ENCODE peak calls at places on chromosomes 4 and X, in eight cellular contexts. One of them, this sample, is unnamed.

GRCh38 chr4:28772066-28772465 is 1911.4 kb downstream of the STIM2 start:
- DNase-seq in GM12865: no peak
- DNase-seq in adrenal gland: no peak
- DNase-seq in breast epithelium: no peak
- DNase-seq in endothelial cell: no peak
- DNase-seq in endothelial cell of umbilical vein: no peak
- DNase-seq in brain microvascular endothelial cell: peak
- DNase-seq in gastrocnemius medialis: no peak
- DNase-seq in this sample: no peak

GRCh38 chr4:145298885-145299284 is 118.5 kb upstream of the OTUD4 start:
- DNase-seq in endothelial cell: no peak
- DNase-seq in breast epithelium: no peak
- DNase-seq in adrenal gland: no peak
- DNase-seq in gastrocnemius medialis: no peak
- DNase-seq in GM12865: peak
- DNase-seq in endothelial cell of umbilical vein: peak
- DNase-seq in brain microvascular endothelial cell: no peak
- DNase-seq in this sample: no peak

GRCh38 chrX:129755779-129756650 is 17.2 kb downstream of the XPNPEP2 start:
- DNase-seq in breast epithelium: no peak
- DNase-seq in endothelial cell of umbilical vein: no peak
- DNase-seq in gastrocnemius medialis: no peak
- DNase-seq in endothelial cell: no peak
- DNase-seq in adrenal gland: no peak
- DNase-seq in brain microvascular endothelial cell: no peak
- DNase-seq in GM12865: peak
- DNase-seq in this sample: no peak

GRCh38 chr4:87911252-87911774 is 64.2 kb upstream of the SPP1 start:
- DNase-seq in breast epithelium: no peak
- DNase-seq in adrenal gland: no peak
- DNase-seq in endothelial cell of umbilical vein: no peak
- DNase-seq in GM12865: no peak
- DNase-seq in brain microvascular endothelial cell: no peak
- DNase-seq in gastrocnemius medialis: no peak
- DNase-seq in endothelial cell: no peak
- DNase-seq in this sample: no peak

GRCh38 chr4:26819026-26819425 is 41.6 kb upstream of the STIM2 start:
- DNase-seq in brain microvascular endothelial cell: no peak
- DNase-seq in GM12865: no peak
- DNase-seq in endothelial cell: no peak
- DNase-seq in gastrocnemius medialis: no peak
- DNase-seq in endothelial cell of umbilical vein: no peak
- DNase-seq in adrenal gland: no peak
- DNase-seq in breast epithelium: no peak
- DNase-seq in this sample: no peak

GRCh38 chrX:100745806-100746537 is 14.1 kb upstream of the SYTL4 start:
- DNase-seq in brain microvascular endothelial cell: no peak
- DNase-seq in breast epithelium: no peak
- DNase-seq in adrenal gland: no peak
- DNase-seq in GM12865: no peak
- DNase-seq in gastrocnemius medialis: peak
- DNase-seq in endothelial cell: no peak
- DNase-seq in endothelial cell of umbilical vein: peak
- DNase-seq in this sample: peak

GRCh38 chr4:72205831-72206230 is 174.0 kb downstream of the NPFFR2 start:
- DNase-seq in breast epithelium: no peak
- DNase-seq in brain microvascular endothelial cell: no peak
- DNase-seq in endothelial cell of umbilical vein: no peak
- DNase-seq in GM12865: no peak
- DNase-seq in endothelial cell: no peak
- DNase-seq in gastrocnemius medialis: no peak
- DNase-seq in adrenal gland: no peak
- DNase-seq in this sample: no peak

GRCh38 chr4:20538922-20539321 is 161.3 kb upstream of the PACRGL start:
- DNase-seq in breast epithelium: no peak
- DNase-seq in endothelial cell: no peak
- DNase-seq in GM12865: no peak
- DNase-seq in brain microvascular endothelial cell: no peak
- DNase-seq in adrenal gland: no peak
- DNase-seq in endothelial cell of umbilical vein: no peak
- DNase-seq in gastrocnemius medialis: no peak
- DNase-seq in this sample: no peak

GRCh38 chrX:42538405-42538804 is 239.6 kb downstream of the PPP1R2C start:
- DNase-seq in endothelial cell of umbilical vein: no peak
- DNase-seq in GM12865: no peak
- DNase-seq in endothelial cell: no peak
- DNase-seq in breast epithelium: no peak
- DNase-seq in gastrocnemius medialis: no peak
- DNase-seq in adrenal gland: no peak
- DNase-seq in brain microvascular endothelial cell: no peak
- DNase-seq in this sample: no peak

GRCh38 chrX:39883664-39884063 is 214.1 kb downstream of the BCOR start:
- DNase-seq in endothelial cell of umbilical vein: no peak
- DNase-seq in breast epithelium: no peak
- DNase-seq in adrenal gland: no peak
- DNase-seq in gastrocnemius medialis: no peak
- DNase-seq in GM12865: peak
- DNase-seq in brain microvascular endothelial cell: no peak
- DNase-seq in endothelial cell: no peak
- DNase-seq in this sample: no peak

GRCh38 chr4:186902361-186902760 is 178.7 kb upstream of the FAT1 start:
- DNase-seq in adrenal gland: no peak
- DNase-seq in endothelial cell: no peak
- DNase-seq in breast epithelium: no peak
- DNase-seq in GM12865: no peak
- DNase-seq in gastrocnemius medialis: no peak
- DNase-seq in brain microvascular endothelial cell: no peak
- DNase-seq in endothelial cell of umbilical vein: no peak
- DNase-seq in this sample: no peak

GRCh38 chr4:88054909-88055308 is 47.5 kb downstream of the PKD2 start:
- DNase-seq in brain microvascular endothelial cell: peak
- DNase-seq in GM12865: peak
- DNase-seq in endothelial cell of umbilical vein: peak
- DNase-seq in gastrocnemius medialis: no peak
- DNase-seq in endothelial cell: peak
- DNase-seq in breast epithelium: no peak
- DNase-seq in adrenal gland: peak
- DNase-seq in this sample: no peak

GRCh38 chr4:2489841-2490552 is 21.1 kb downstream of the RNF4 start:
- DNase-seq in brain microvascular endothelial cell: no peak
- DNase-seq in gastrocnemius medialis: no peak
- DNase-seq in breast epithelium: no peak
- DNase-seq in GM12865: no peak
- DNase-seq in adrenal gland: no peak
- DNase-seq in endothelial cell: no peak
- DNase-seq in endothelial cell of umbilical vein: peak
- DNase-seq in this sample: no peak

GRCh38 chr4:168059251-168059650 is 33.1 kb upstream of the ANXA10 start:
- DNase-seq in breast epithelium: no peak
- DNase-seq in gastrocnemius medialis: no peak
- DNase-seq in GM12865: no peak
- DNase-seq in endothelial cell of umbilical vein: no peak
- DNase-seq in adrenal gland: no peak
- DNase-seq in brain microvascular endothelial cell: no peak
- DNase-seq in endothelial cell: no peak
- DNase-seq in this sample: no peak

GRCh38 chrX:70360366-70360765 is 62.7 kb upstream of the GDPD2 start:
- DNase-seq in breast epithelium: no peak
- DNase-seq in gastrocnemius medialis: no peak
- DNase-seq in adrenal gland: no peak
- DNase-seq in brain microvascular endothelial cell: no peak
- DNase-seq in endothelial cell of umbilical vein: no peak
- DNase-seq in endothelial cell: no peak
- DNase-seq in GM12865: no peak
- DNase-seq in this sample: no peak

GRCh38 chr4:89056953-89057398 is at the start of gene FAM13A:
- DNase-seq in brain microvascular endothelial cell: peak
- DNase-seq in endothelial cell: peak
- DNase-seq in endothelial cell of umbilical vein: peak
- DNase-seq in adrenal gland: peak
- DNase-seq in breast epithelium: peak
- DNase-seq in GM12865: peak
- DNase-seq in gastrocnemius medialis: peak
- DNase-seq in this sample: peak

GRCh38 chr4:88106205-88106604 is 52.2 kb downstream of the ABCG2 start:
- DNase-seq in breast epithelium: no peak
- DNase-seq in brain microvascular endothelial cell: no peak
- DNase-seq in endothelial cell of umbilical vein: peak
- DNase-seq in endothelial cell: no peak
- DNase-seq in gastrocnemius medialis: no peak
- DNase-seq in adrenal gland: no peak
- DNase-seq in GM12865: no peak
- DNase-seq in this sample: no peak

GRCh38 chr4:53558061-53558801 is 33.1 kb downstream of the LNX1 start:
- DNase-seq in endothelial cell of umbilical vein: peak
- DNase-seq in brain microvascular endothelial cell: peak
- DNase-seq in endothelial cell: no peak
- DNase-seq in adrenal gland: no peak
- DNase-seq in GM12865: no peak
- DNase-seq in gastrocnemius medialis: no peak
- DNase-seq in breast epithelium: no peak
- DNase-seq in this sample: no peak

GRCh38 chrX:154802838-154803410 is 2.4 kb downstream of the MPP1 start:
- DNase-seq in GM12865: no peak
- DNase-seq in endothelial cell: no peak
- DNase-seq in adrenal gland: no peak
- DNase-seq in gastrocnemius medialis: no peak
- DNase-seq in endothelial cell of umbilical vein: no peak
- DNase-seq in breast epithelium: no peak
- DNase-seq in brain microvascular endothelial cell: no peak
- DNase-seq in this sample: no peak

GRCh38 chr4:20305976-20306375 is 54.3 kb downstream of the SLIT2 start:
- DNase-seq in brain microvascular endothelial cell: no peak
- DNase-seq in endothelial cell of umbilical vein: no peak
- DNase-seq in breast epithelium: no peak
- DNase-seq in adrenal gland: no peak
- DNase-seq in endothelial cell: no peak
- DNase-seq in GM12865: no peak
- DNase-seq in gastrocnemius medialis: no peak
- DNase-seq in this sample: no peak

GRCh38 chrX:56281789-56282188 is 49.6 kb downstream of the KLF8 start:
- DNase-seq in gastrocnemius medialis: no peak
- DNase-seq in brain microvascular endothelial cell: no peak
- DNase-seq in endothelial cell of umbilical vein: peak
- DNase-seq in endothelial cell: peak
- DNase-seq in breast epithelium: no peak
- DNase-seq in adrenal gland: no peak
- DNase-seq in GM12865: peak
- DNase-seq in this sample: no peak

DNA sequence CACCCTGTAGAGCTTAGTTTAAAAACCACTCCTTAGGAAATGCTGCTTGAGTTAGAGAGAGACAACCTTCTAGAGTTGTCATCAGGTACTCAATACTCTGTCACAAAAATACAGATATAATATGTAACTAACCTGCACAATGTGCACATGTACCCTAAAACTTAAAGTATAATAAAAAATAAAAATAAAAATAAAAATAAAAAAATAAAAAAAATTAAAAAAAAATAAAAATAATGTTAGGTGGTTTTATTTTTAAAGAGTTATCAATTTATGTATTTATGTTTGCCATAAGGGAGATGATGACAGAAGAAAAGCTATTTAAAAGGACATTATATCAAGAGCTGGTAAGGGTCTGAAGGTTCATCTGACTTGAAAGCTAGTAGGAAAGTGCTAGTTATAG is 397.9 kb downstream of the TMA16 start:
- DNase-seq in breast epithelium: no peak
- DNase-seq in endothelial cell: no peak
- DNase-seq in GM12865: no peak
- DNase-seq in endothelial cell of umbilical vein: no peak
- DNase-seq in adrenal gland: no peak
- DNase-seq in brain microvascular endothelial cell: no peak
- DNase-seq in gastrocnemius medialis: no peak
- DNase-seq in this sample: no peak
- TF ChIP-seq CTCF in breast epithelium: no peak
- TF ChIP-seq CTCF in endothelial cell: no peak
- TF ChIP-seq CTCF in GM12865: no peak
- TF ChIP-seq CTCF in endothelial cell of umbilical vein: no peak
- TF ChIP-seq CTCF in adrenal gland: no peak
- TF ChIP-seq CTCF in brain microvascular endothelial cell: no peak
- TF ChIP-seq CTCF in gastrocnemius medialis: no peak
- TF ChIP-seq CTCF in this sample: no peak

GRCh38 chr4:77437079-77437478 is 168.5 kb upstream of the CXCL13 start:
- DNase-seq in adrenal gland: no peak
- DNase-seq in gastrocnemius medialis: no peak
- DNase-seq in brain microvascular endothelial cell: no peak
- DNase-seq in endothelial cell of umbilical vein: no peak
- DNase-seq in endothelial cell: no peak
- DNase-seq in breast epithelium: no peak
- DNase-seq in GM12865: no peak
- DNase-seq in this sample: no peak

GRCh38 chr4:77432702-77433101 is 172.9 kb upstream of the CXCL13 start:
- DNase-seq in adrenal gland: no peak
- DNase-seq in breast epithelium: no peak
- DNase-seq in endothelial cell of umbilical vein: no peak
- DNase-seq in brain microvascular endothelial cell: no peak
- DNase-seq in gastrocnemius medialis: no peak
- DNase-seq in endothelial cell: no peak
- DNase-seq in GM12865: peak
- DNase-seq in this sample: no peak

GRCh38 chr4:77434299-77435092 is 171.1 kb upstream of the CXCL13 start:
- DNase-seq in breast epithelium: no peak
- DNase-seq in GM12865: no peak
- DNase-seq in adrenal gland: peak
- DNase-seq in endothelial cell: no peak
- DNase-seq in brain microvascular endothelial cell: no peak
- DNase-seq in gastrocnemius medialis: no peak
- DNase-seq in endothelial cell of umbilical vein: no peak
- DNase-seq in this sample: no peak

GRCh38 chr4:77430847-77431246 is 174.8 kb upstream of the CXCL13 start:
- DNase-seq in brain microvascular endothelial cell: no peak
- DNase-seq in GM12865: no peak
- DNase-seq in breast epithelium: no peak
- DNase-seq in adrenal gland: no peak
- DNase-seq in endothelial cell of umbilical vein: no peak
- DNase-seq in gastrocnemius medialis: no peak
- DNase-seq in endothelial cell: no peak
- DNase-seq in this sample: no peak

GRCh38 chr4:77433102-77433733 is 172.4 kb upstream of the CXCL13 start:
- DNase-seq in breast epithelium: no peak
- DNase-seq in adrenal gland: no peak
- DNase-seq in endothelial cell of umbilical vein: peak
- DNase-seq in endothelial cell: peak
- DNase-seq in GM12865: peak
- DNase-seq in gastrocnemius medialis: no peak
- DNase-seq in brain microvascular endothelial cell: peak
- DNase-seq in this sample: no peak
- TF ChIP-seq CTCF in breast epithelium: peak
- TF ChIP-seq CTCF in adrenal gland: peak
- TF ChIP-seq CTCF in endothelial cell of umbilical vein: peak
- TF ChIP-seq CTCF in endothelial cell: peak
- TF ChIP-seq CTCF in GM12865: peak
- TF ChIP-seq CTCF in gastrocnemius medialis: peak
- TF ChIP-seq CTCF in brain microvascular endothelial cell: peak
- TF ChIP-seq CTCF in this sample: peak

GRCh38 chrX:23908219-23909003 is 605 bp downstream of the CXorf58 start:
- DNase-seq in brain microvascular endothelial cell: no peak
- DNase-seq in breast epithelium: no peak
- DNase-seq in adrenal gland: no peak
- DNase-seq in endothelial cell: peak
- DNase-seq in gastrocnemius medialis: no peak
- DNase-seq in endothelial cell of umbilical vein: no peak
- DNase-seq in GM12865: peak
- DNase-seq in this sample: no peak
- TF ChIP-seq CTCF in brain microvascular endothelial cell: peak
- TF ChIP-seq CTCF in breast epithelium: no peak
- TF ChIP-seq CTCF in adrenal gland: peak
- TF ChIP-seq CTCF in endothelial cell: peak
- TF ChIP-seq CTCF in gastrocnemius medialis: no peak
- TF ChIP-seq CTCF in endothelial cell of umbilical vein: no peak
- TF ChIP-seq CTCF in GM12865: peak
- TF ChIP-seq CTCF in this sample: no peak

GRCh38 chrX:119981286-119982070 is 37.9 kb upstream of the NKAP start:
- DNase-seq in GM12865: peak
- DNase-seq in adrenal gland: no peak
- DNase-seq in breast epithelium: no peak
- DNase-seq in endothelial cell of umbilical vein: peak
- DNase-seq in endothelial cell: no peak
- DNase-seq in brain microvascular endothelial cell: peak
- DNase-seq in gastrocnemius medialis: no peak
- DNase-seq in this sample: no peak
- TF ChIP-seq CTCF in GM12865: peak
- TF ChIP-seq CTCF in adrenal gland: peak
- TF ChIP-seq CTCF in breast epithelium: no peak
- TF ChIP-seq CTCF in endothelial cell of umbilical vein: peak
- TF ChIP-seq CTCF in endothelial cell: peak
- TF ChIP-seq CTCF in brain microvascular endothelial cell: peak
- TF ChIP-seq CTCF in gastrocnemius medialis: no peak
- TF ChIP-seq CTCF in this sample: no peak